ENCODE peak calls at places on chromosomes 5 and 9, in seven cellular contexts. K, D, Y, H, X, Q and M are unnamed samples.

GRCh38 chr9:86766912-86767311 is 180.4 kb downstream of the GAS1 start:
- DNase-seq in K (peak; percentile 11), D (no peak), Y (peak; percentile 39), H (peak; percentile 91), X (no peak), Q (no peak), M (no peak)

GRCh38 chr5:137146402-137146889 is 352.7 kb downstream of the SPOCK1 start:
- DNase-seq in K (no peak), D (no peak), Y (peak; percentile 52), H (no peak), X (no peak), Q (no peak), M (no peak)

GRCh38 chr5:26519245-26519644 is 519.1 kb downstream of the CDH9 start:
- DNase-seq in K (no peak), D (no peak), Y (no peak), H (no peak), X (no peak), Q (no peak), M (no peak)

GRCh38 chr5:170907758-170908157 is 45.9 kb downstream of the RANBP17 start:
- DNase-seq in K (no peak), D (no peak), Y (no peak), H (peak; percentile 14), X (no peak), Q (no peak), M (no peak)

GRCh38 chr5:373710-374602 is 52.4 kb downstream of the AHRR start:
- DNase-seq in K (peak; percentile 34), D (no peak), Y (no peak), H (peak; percentile 70), X (peak; percentile 92), Q (no peak), M (peak; percentile 58)

GRCh38 chr5:181173420-181174342 is 26.3 kb downstream of the OR2V2 start:
- DNase-seq in K (no peak), D (no peak), Y (no peak), H (no peak), X (peak; percentile 74), Q (no peak), M (peak; percentile 40)

GRCh38 chr9:224540-225520 is 10.2 kb downstream of the DOCK8 start:
- DNase-seq in K (no peak), D (no peak), Y (no peak), H (no peak), X (no peak), Q (no peak), M (no peak)

GRCh38 chr5:80184235-80185023 is 71.4 kb downstream of the SERINC5 start:
- DNase-seq in K (peak; percentile 64), D (no peak), Y (no peak), H (no peak), X (no peak), Q (no peak), M (no peak)

GRCh38 chr9:69532359-69532758 is 139.8 kb downstream of the APBA1 start:
- DNase-seq in K (no peak), D (no peak), Y (no peak), H (no peak), X (no peak), Q (no peak), M (no peak)

GRCh38 chr9:98129451-98129881 is 10.4 kb upstream of the TRIM14 start:
- DNase-seq in K (peak; percentile 31), D (no peak), Y (no peak), H (peak; percentile 99), X (no peak), Q (peak; percentile 77), M (peak; percentile 24)

GRCh38 chr5:157387683-157388093 is 72.3 kb upstream of the NIPAL4 start:
- DNase-seq in K (no peak), D (no peak), Y (peak; percentile 31), H (no peak), X (no peak), Q (no peak), M (no peak)

GRCh38 chr5:177588413-177588909 is 3.5 kb upstream of the TMED9 start:
- DNase-seq in K (no peak), D (no peak), Y (no peak), H (no peak), X (no peak), Q (no peak), M (no peak)

GRCh38 chr5:123164019-123164418 is 75.0 kb downstream of the PRDM6 start:
- DNase-seq in K (no peak), D (no peak), Y (no peak), H (peak; percentile 6), X (no peak), Q (no peak), M (no peak)

GRCh38 chr5:95272530-95272929 is 12.4 kb downstream of the MCTP1 start:
- DNase-seq in K (no peak), D (no peak), Y (no peak), H (no peak), X (no peak), Q (no peak), M (no peak)

GRCh38 chr9:121770415-121771273 is 119.2 kb downstream of the DAB2IP start:
- DNase-seq in K (no peak), D (no peak), Y (no peak), H (no peak), X (no peak), Q (no peak), M (no peak)

GRCh38 chr9:4318741-4319140 is 18.9 kb upstream of the GLIS3 start:
- DNase-seq in K (no peak), D (no peak), Y (no peak), H (no peak), X (no peak), Q (no peak), M (no peak)

GRCh38 chr5:11064763-11065450 is 303.9 kb upstream of the DAP start:
- DNase-seq in K (no peak), D (no peak), Y (no peak), H (no peak), X (no peak), Q (no peak), M (no peak)

GRCh38 chr9:111456536-111456935 is 27.6 kb downstream of the ECPAS start:
- DNase-seq in K (no peak), D (no peak), Y (no peak), H (no peak), X (no peak), Q (no peak), M (no peak)

GRCh38 chr5:92147263-92147662 is 764.1 kb upstream of the ARRDC3 start:
- DNase-seq in K (no peak), D (no peak), Y (no peak), H (no peak), X (no peak), Q (no peak), M (no peak)

GRCh38 chr9:128215491-128216404 is 12.6 kb downstream of the DNM1 start:
- DNase-seq in K (no peak), D (no peak), Y (no peak), H (no peak), X (no peak), Q (no peak), M (no peak)

GRCh38 chr5:177982072-177982727 is 13.8 kb downstream of the PROP1 start:
- DNase-seq in K (no peak), D (no peak), Y (no peak), H (peak; percentile 13), X (peak; percentile 34), Q (no peak), M (no peak)

GRCh38 chr5:99032234-99033013 is 103.6 kb upstream of the CHD1 start:
- DNase-seq in K (peak; percentile 72), D (no peak), Y (peak; percentile 15), H (peak; percentile 60), X (peak; percentile 29), Q (no peak), M (no peak)

GRCh38 chr5:151647320-151647861 is 39.3 kb downstream of the SPARC start:
- DNase-seq in K (no peak), D (no peak), Y (no peak), H (peak; percentile 92), X (no peak), Q (no peak), M (no peak)

GRCh38 chr5:141760753-141761152 is 78.7 kb upstream of the ARAP3 start:
- DNase-seq in K (no peak), D (no peak), Y (no peak), H (no peak), X (no peak), Q (no peak), M (no peak)

GRCh38 chr9:112355305-112355953 is 22.0 kb upstream of the PTBP3 start:
- DNase-seq in K (no peak), D (no peak), Y (no peak), H (peak; percentile 52), X (no peak), Q (no peak), M (no peak)

GRCh38 chr5:106311230-106311629 is 1359.5 kb downstream of the EFNA5 start:
- DNase-seq in K (no peak), D (no peak), Y (no peak), H (no peak), X (no peak), Q (no peak), M (no peak)

GRCh38 chr9:93299418-93300174 is 115.7 kb downstream of the WNK2 start:
- DNase-seq in K (no peak), D (no peak), Y (no peak), H (no peak), X (no peak), Q (no peak), M (no peak)

GRCh38 chr9:129252937-129253819 is 75.1 kb upstream of the IER5L start:
- DNase-seq in K (no peak), D (no peak), Y (peak; percentile 59), H (peak; percentile 32), X (no peak), Q (no peak), M (no peak)

GRCh38 chr9:83106272-83106671 is 43.3 kb upstream of the RASEF start:
- DNase-seq in K (no peak), D (no peak), Y (no peak), H (no peak), X (no peak), Q (no peak), M (no peak)

GRCh38 chr5:87411586-87412416 is 929 bp downstream of the CCNH start:
- DNase-seq in K (peak; percentile 42), D (peak; percentile 16), Y (no peak), H (peak; percentile 34), X (peak; percentile 12), Q (no peak), M (peak; percentile 18)

GRCh38 chr9:82443312-82443711 is 454.7 kb downstream of the SPATA31D1 start:
- DNase-seq in K (no peak), D (no peak), Y (no peak), H (no peak), X (no peak), Q (no peak), M (no peak)

GRCh38 chr9:20941177-20941690 is 90.2 kb downstream of the HACD4 start:
- DNase-seq in K (peak; percentile 50), D (peak; percentile 17), Y (peak; percentile 26), H (peak; percentile 38), X (peak; percentile 64), Q (peak; percentile 57), M (no peak)